ENCODE peak calls at places on chromosomes 4 and X, in four cellular contexts. P is T-helper 2 cell, A is transverse colon, X is suprapubic skin. T is an unnamed sample.

GRCh38 chrX:155216940-155217450 is 735 bp downstream of the VBP1 start:
- DNase-seq in P (no peak), A (no peak), X (no peak), T (no peak)

GRCh38 chr4:7808752-7809151 is 130.9 kb downstream of the AFAP1 start:
- DNase-seq in P (no peak), A (no peak), X (peak), T (no peak)

GRCh38 chrX:37815366-37815765 is 32.0 kb downstream of the DYNLT3 start:
- DNase-seq in P (no peak), A (no peak), X (no peak), T (no peak)

GRCh38 chr4:107997001-107997788 is 7.5 kb downstream of the HADH start:
- DNase-seq in P (no peak), A (no peak), X (no peak), T (no peak)

GRCh38 chr4:22635692-22636091 is 57.0 kb upstream of the GBA3 start:
- DNase-seq in P (no peak), A (no peak), X (no peak), T (no peak)

GRCh38 chr4:40038972-40039371 is 17.7 kb upstream of the N4BP2 start:
- DNase-seq in P (no peak), A (no peak), X (no peak), T (no peak)

GRCh38 chrX:71098302-71098701 is 2.7 kb downstream of the FOXO4 start:
- DNase-seq in P (peak), A (peak), X (no peak), T (peak)

GRCh38 chr4:97142893-97143292 is 1000.4 kb downstream of the STPG2 start:
- DNase-seq in P (no peak), A (no peak), X (no peak), T (no peak)

GRCh38 chrX:38985375-38985774 is 184.1 kb downstream of the MID1IP1 start:
- DNase-seq in P (no peak), A (no peak), X (no peak), T (peak)

GRCh38 chr4:7822858-7823257 is 116.8 kb downstream of the AFAP1 start:
- DNase-seq in P (no peak), A (no peak), X (no peak), T (no peak)

GRCh38 chrX:98795636-98796035 is 1614.4 kb downstream of the PCDH19 start:
- DNase-seq in P (no peak), A (no peak), X (no peak), T (no peak)

GRCh38 chrX:46865281-46865680 is 28.4 kb downstream of the RP2 start:
- DNase-seq in P (no peak), A (no peak), X (no peak), T (no peak)

GRCh38 chr4:76748649-76749048 is 149.3 kb downstream of the SOWAHB start:
- DNase-seq in P (no peak), A (peak), X (no peak), T (no peak)

GRCh38 chr4:84451546-84451945 is 47.5 kb downstream of the NKX6-1 start:
- DNase-seq in P (no peak), A (no peak), X (no peak), T (no peak)

GRCh38 chr4:185796176-185796575 is 15.8 kb downstream of the SORBS2 start:
- DNase-seq in P (no peak), A (no peak), X (no peak), T (no peak)

GRCh38 chr4:91268913-91269312 is 1034.9 kb upstream of the GRID2 start:
- DNase-seq in P (no peak), A (no peak), X (no peak), T (no peak)

GRCh38 chr4:90960840-90961239 is 833.6 kb downstream of the CCSER1 start:
- DNase-seq in P (no peak), A (no peak), X (no peak), T (no peak)

GRCh38 chr4:165844151-165844550 is 28.9 kb upstream of the TLL1 start:
- DNase-seq in P (no peak), A (no peak), X (no peak), T (no peak)

GRCh38 chr4:52032005-52032404 is 6.1 kb downstream of the SGCB start:
- DNase-seq in P (no peak), A (no peak), X (no peak), T (no peak)

GRCh38 chrX:108437789-108438623 is at the start of gene COL4A6:
- DNase-seq in P (no peak), A (no peak), X (no peak), T (no peak)

GRCh38 chr4:97942137-97942536 is 201.1 kb downstream of the STPG2 start:
- DNase-seq in P (no peak), A (no peak), X (no peak), T (no peak)

GRCh38 chrX:43679778-43680177 is 23.7 kb downstream of the MAOA start:
- DNase-seq in P (no peak), A (no peak), X (no peak), T (no peak)

GRCh38 chr4:74537459-74537858 is 92.5 kb downstream of the AREG start:
- DNase-seq in P (no peak), A (no peak), X (no peak), T (no peak)

GRCh38 chr4:186733778-186734177 is 10.1 kb upstream of the FAT1 start:
- DNase-seq in P (no peak), A (no peak), X (no peak), T (no peak)

GRCh38 chr4:156638925-156639605 is 332.5 kb downstream of the PDGFC start:
- DNase-seq in P (no peak), A (no peak), X (no peak), T (no peak)

GRCh38 chr4:27790911-27791310 is 930.3 kb downstream of the STIM2 start:
- DNase-seq in P (no peak), A (no peak), X (no peak), T (no peak)

GRCh38 chrX:104877504-104877903 is 311.5 kb downstream of the IL1RAPL2 start:
- DNase-seq in P (no peak), A (no peak), X (no peak), T (no peak)

GRCh38 chrX:1239681-1240142 is 27.3 kb upstream of the CRLF2 start:
- DNase-seq in P (no peak), A (peak), X (peak), T (no peak)

GRCh38 chrX:26414534-26414933 is 198.6 kb downstream of the MAGEB5 start:
- DNase-seq in P (no peak), A (no peak), X (no peak), T (no peak)

GRCh38 chr4:92305148-92305877 is 1.5 kb downstream of the GRID2 start:
- DNase-seq in P (no peak), A (no peak), X (no peak), T (no peak)

GRCh38 chr4:68430337-68430736 is 16.9 kb upstream of the TMPRSS11E start:
- DNase-seq in P (no peak), A (no peak), X (no peak), T (no peak)

GRCh38 chrX:100368167-100368566 is 41.9 kb downstream of the PCDH19 start:
- DNase-seq in P (no peak), A (no peak), X (no peak), T (no peak)

T was measured in CD8-positive, alpha-beta memory T cell.